ENCODE peak calls at places on chromosomes 16 and 17, in eight cellular contexts. One of them, this sample, is unnamed.

GRCh38 chr16:85138073-85138824 is 26.0 kb upstream of the CIBAR2 start:
- DNase-seq in NCI-H345: no peak
- DNase-seq in NCI-H2171: no peak
- DNase-seq in substantia nigra: no peak
- DNase-seq in psoas muscle: no peak
- DNase-seq in stimulated activated CD4-positive, alpha-beta T cell treated with anti-CD3 and anti-CD28 coated beads, Interleukin-2, amount 100 ng/mL, for 48 hours: no peak
- DNase-seq in ACHN: no peak
- DNase-seq in GM12878: no peak
- DNase-seq in this sample: no peak

GRCh38 chr17:18356624-18357023 is 6.7 kb downstream of the SHMT1 start:
- DNase-seq in GM12878: no peak
- DNase-seq in psoas muscle: peak
- DNase-seq in stimulated activated CD4-positive, alpha-beta T cell treated with anti-CD3 and anti-CD28 coated beads, Interleukin-2, amount 100 ng/mL, for 48 hours: no peak
- DNase-seq in ACHN: no peak
- DNase-seq in NCI-H345: no peak
- DNase-seq in NCI-H2171: no peak
- DNase-seq in substantia nigra: peak
- DNase-seq in this sample: no peak

GRCh38 chr17:40322417-40323315 is 13.7 kb downstream of the RARA start:
- DNase-seq in stimulated activated CD4-positive, alpha-beta T cell treated with anti-CD3 and anti-CD28 coated beads, Interleukin-2, amount 100 ng/mL, for 48 hours: peak
- DNase-seq in NCI-H345: peak
- DNase-seq in substantia nigra: peak
- DNase-seq in psoas muscle: peak
- DNase-seq in NCI-H2171: no peak
- DNase-seq in GM12878: peak
- DNase-seq in ACHN: peak
- DNase-seq in this sample: peak

GRCh38 chr17:50944054-50944901 is 78.1 kb upstream of the TOB1 start:
- DNase-seq in psoas muscle: peak
- DNase-seq in stimulated activated CD4-positive, alpha-beta T cell treated with anti-CD3 and anti-CD28 coated beads, Interleukin-2, amount 100 ng/mL, for 48 hours: peak
- DNase-seq in substantia nigra: peak
- DNase-seq in GM12878: no peak
- DNase-seq in NCI-H345: peak
- DNase-seq in NCI-H2171: no peak
- DNase-seq in ACHN: no peak
- DNase-seq in this sample: peak

GRCh38 chr17:34146440-34147043 is 108.5 kb upstream of the CCL2 start:
- DNase-seq in psoas muscle: no peak
- DNase-seq in ACHN: peak
- DNase-seq in stimulated activated CD4-positive, alpha-beta T cell treated with anti-CD3 and anti-CD28 coated beads, Interleukin-2, amount 100 ng/mL, for 48 hours: peak
- DNase-seq in substantia nigra: peak
- DNase-seq in GM12878: no peak
- DNase-seq in NCI-H345: peak
- DNase-seq in NCI-H2171: peak
- DNase-seq in this sample: peak

GRCh38 chr16:27920391-27920891 is 143.1 kb downstream of the GSG1L start:
- DNase-seq in substantia nigra: no peak
- DNase-seq in ACHN: peak
- DNase-seq in GM12878: no peak
- DNase-seq in NCI-H2171: peak
- DNase-seq in psoas muscle: no peak
- DNase-seq in stimulated activated CD4-positive, alpha-beta T cell treated with anti-CD3 and anti-CD28 coated beads, Interleukin-2, amount 100 ng/mL, for 48 hours: no peak
- DNase-seq in NCI-H345: peak
- DNase-seq in this sample: no peak

GRCh38 chr16:71929048-71929447 is 33.7 kb downstream of the IST1 start:
- DNase-seq in GM12878: no peak
- DNase-seq in ACHN: peak
- DNase-seq in stimulated activated CD4-positive, alpha-beta T cell treated with anti-CD3 and anti-CD28 coated beads, Interleukin-2, amount 100 ng/mL, for 48 hours: no peak
- DNase-seq in psoas muscle: no peak
- DNase-seq in NCI-H2171: no peak
- DNase-seq in substantia nigra: peak
- DNase-seq in NCI-H345: no peak
- DNase-seq in this sample: peak

GRCh38 chr16:48539485-48540221 is 70.3 kb downstream of the N4BP1 start:
- DNase-seq in psoas muscle: no peak
- DNase-seq in substantia nigra: no peak
- DNase-seq in GM12878: no peak
- DNase-seq in ACHN: no peak
- DNase-seq in NCI-H2171: no peak
- DNase-seq in NCI-H345: no peak
- DNase-seq in stimulated activated CD4-positive, alpha-beta T cell treated with anti-CD3 and anti-CD28 coated beads, Interleukin-2, amount 100 ng/mL, for 48 hours: no peak
- DNase-seq in this sample: no peak

GRCh38 chr17:27572665-27573064 is 58.3 kb upstream of the LGALS9 start:
- DNase-seq in GM12878: no peak
- DNase-seq in NCI-H2171: no peak
- DNase-seq in NCI-H345: no peak
- DNase-seq in substantia nigra: no peak
- DNase-seq in stimulated activated CD4-positive, alpha-beta T cell treated with anti-CD3 and anti-CD28 coated beads, Interleukin-2, amount 100 ng/mL, for 48 hours: peak
- DNase-seq in ACHN: no peak
- DNase-seq in psoas muscle: peak
- DNase-seq in this sample: no peak

GRCh38 chr16:75288596-75289120 is 37.2 kb upstream of the BCAR1 start:
- DNase-seq in stimulated activated CD4-positive, alpha-beta T cell treated with anti-CD3 and anti-CD28 coated beads, Interleukin-2, amount 100 ng/mL, for 48 hours: peak
- DNase-seq in NCI-H345: no peak
- DNase-seq in psoas muscle: no peak
- DNase-seq in NCI-H2171: no peak
- DNase-seq in GM12878: peak
- DNase-seq in ACHN: no peak
- DNase-seq in substantia nigra: no peak
- DNase-seq in this sample: peak

GRCh38 chr17:49574945-49575523 is 637 bp upstream of the NXPH3 start:
- DNase-seq in GM12878: no peak
- DNase-seq in stimulated activated CD4-positive, alpha-beta T cell treated with anti-CD3 and anti-CD28 coated beads, Interleukin-2, amount 100 ng/mL, for 48 hours: no peak
- DNase-seq in ACHN: no peak
- DNase-seq in NCI-H2171: no peak
- DNase-seq in psoas muscle: peak
- DNase-seq in NCI-H345: no peak
- DNase-seq in substantia nigra: no peak
- DNase-seq in this sample: no peak

GRCh38 chr17:72346306-72346705 is 225.5 kb downstream of the SOX9 start:
- DNase-seq in substantia nigra: no peak
- DNase-seq in ACHN: no peak
- DNase-seq in psoas muscle: no peak
- DNase-seq in NCI-H345: no peak
- DNase-seq in NCI-H2171: no peak
- DNase-seq in GM12878: no peak
- DNase-seq in stimulated activated CD4-positive, alpha-beta T cell treated with anti-CD3 and anti-CD28 coated beads, Interleukin-2, amount 100 ng/mL, for 48 hours: no peak
- DNase-seq in this sample: no peak

This sample was measured in heart right ventricle.